ENCODE peak calls at places on chromosome 1, in four cellular contexts. One of them, this sample, is unnamed.

GRCh38 chr1:175504875-175505555 is 238.4 kb downstream of the TNR start:
- DNase-seq in stomach: no peak
- DNase-seq in fibroblast of pulmonary artery: no peak
- DNase-seq in neural progenitor cell: no peak
- DNase-seq in this sample: no peak

GRCh38 chr1:197336571-197336970 is 68.5 kb downstream of the CRB1 start:
- DNase-seq in fibroblast of pulmonary artery: no peak
- DNase-seq in stomach: no peak
- DNase-seq in neural progenitor cell: no peak
- DNase-seq in this sample: no peak

GRCh38 chr1:24027838-24028468 is 47.8 kb upstream of the SRSF10 start:
- DNase-seq in fibroblast of pulmonary artery: peak; percentile 84
- DNase-seq in stomach: no peak
- DNase-seq in neural progenitor cell: no peak
- DNase-seq in this sample: no peak

GRCh38 chr1:99956755-99957154 is 13.0 kb upstream of the SLC35A3 start:
- DNase-seq in fibroblast of pulmonary artery: peak; percentile 94
- DNase-seq in neural progenitor cell: no peak
- DNase-seq in stomach: no peak
- DNase-seq in this sample: no peak

GRCh38 chr1:198234511-198235251 is 77.9 kb downstream of the NEK7 start:
- DNase-seq in stomach: no peak
- DNase-seq in neural progenitor cell: peak; percentile 11
- DNase-seq in fibroblast of pulmonary artery: peak; percentile 52
- DNase-seq in this sample: no peak

GRCh38 chr1:153238536-153238935 is 21.0 kb upstream of the LORICRIN start:
- DNase-seq in neural progenitor cell: no peak
- DNase-seq in stomach: no peak
- DNase-seq in fibroblast of pulmonary artery: no peak
- DNase-seq in this sample: no peak

GRCh38 chr1:230073371-230074035 is 6.5 kb downstream of the GALNT2 start:
- DNase-seq in stomach: no peak
- DNase-seq in fibroblast of pulmonary artery: no peak
- DNase-seq in neural progenitor cell: no peak
- DNase-seq in this sample: peak; percentile 75

GRCh38 chr1:67717876-67718275 is 32.9 kb downstream of the GADD45A start:
- DNase-seq in fibroblast of pulmonary artery: no peak
- DNase-seq in stomach: no peak
- DNase-seq in neural progenitor cell: no peak
- DNase-seq in this sample: no peak

GRCh38 chr1:203765029-203765837 is at the start of gene LAX1:
- DNase-seq in neural progenitor cell: no peak
- DNase-seq in stomach: peak; percentile 43
- DNase-seq in fibroblast of pulmonary artery: no peak
- DNase-seq in this sample: no peak

GRCh38 chr1:62336638-62337534 is 17.7 kb upstream of the KANK4 start:
- DNase-seq in fibroblast of pulmonary artery: no peak
- DNase-seq in stomach: no peak
- DNase-seq in neural progenitor cell: peak; percentile 20
- DNase-seq in this sample: no peak

GRCh38 chr1:23478896-23479790 is 4.8 kb downstream of the ASAP3 start:
- DNase-seq in stomach: peak; percentile 86
- DNase-seq in neural progenitor cell: no peak
- DNase-seq in fibroblast of pulmonary artery: peak; percentile 90
- DNase-seq in this sample: no peak

GRCh38 chr1:59445040-59445439 is 148.1 kb downstream of the FGGY start:
- DNase-seq in neural progenitor cell: no peak
- DNase-seq in stomach: peak; percentile 49
- DNase-seq in fibroblast of pulmonary artery: peak; percentile 37
- DNase-seq in this sample: no peak

GRCh38 chr1:15994590-15995351 is 9.3 kb upstream of the SRARP start:
- DNase-seq in neural progenitor cell: peak; percentile 46
- DNase-seq in stomach: peak; percentile 63
- DNase-seq in fibroblast of pulmonary artery: peak; percentile 78
- DNase-seq in this sample: peak; percentile 89

GRCh38 chr1:151905070-151905442 is 4.3 kb downstream of the THEM4 start:
- DNase-seq in stomach: no peak
- DNase-seq in neural progenitor cell: no peak
- DNase-seq in fibroblast of pulmonary artery: peak; percentile 59
- DNase-seq in this sample: no peak

GRCh38 chr1:59926381-59927243 is at the start of gene CYP2J2:
- DNase-seq in fibroblast of pulmonary artery: peak; percentile 12
- DNase-seq in stomach: peak; percentile 70
- DNase-seq in neural progenitor cell: peak; percentile 65
- DNase-seq in this sample: no peak

GRCh38 chr1:28282426-28283407 is 23.4 kb downstream of the SESN2 start:
- DNase-seq in stomach: no peak
- DNase-seq in fibroblast of pulmonary artery: no peak
- DNase-seq in neural progenitor cell: no peak
- DNase-seq in this sample: no peak

GRCh38 chr1:1426496-1426960 is 5.5 kb upstream of the ANKRD65 start:
- DNase-seq in stomach: no peak
- DNase-seq in neural progenitor cell: peak; percentile 13
- DNase-seq in fibroblast of pulmonary artery: no peak
- DNase-seq in this sample: no peak

GRCh38 chr1:22953392-22954141 is 19.1 kb downstream of the LACTBL1 start:
- DNase-seq in stomach: no peak
- DNase-seq in neural progenitor cell: no peak
- DNase-seq in fibroblast of pulmonary artery: no peak
- DNase-seq in this sample: no peak

DNA sequence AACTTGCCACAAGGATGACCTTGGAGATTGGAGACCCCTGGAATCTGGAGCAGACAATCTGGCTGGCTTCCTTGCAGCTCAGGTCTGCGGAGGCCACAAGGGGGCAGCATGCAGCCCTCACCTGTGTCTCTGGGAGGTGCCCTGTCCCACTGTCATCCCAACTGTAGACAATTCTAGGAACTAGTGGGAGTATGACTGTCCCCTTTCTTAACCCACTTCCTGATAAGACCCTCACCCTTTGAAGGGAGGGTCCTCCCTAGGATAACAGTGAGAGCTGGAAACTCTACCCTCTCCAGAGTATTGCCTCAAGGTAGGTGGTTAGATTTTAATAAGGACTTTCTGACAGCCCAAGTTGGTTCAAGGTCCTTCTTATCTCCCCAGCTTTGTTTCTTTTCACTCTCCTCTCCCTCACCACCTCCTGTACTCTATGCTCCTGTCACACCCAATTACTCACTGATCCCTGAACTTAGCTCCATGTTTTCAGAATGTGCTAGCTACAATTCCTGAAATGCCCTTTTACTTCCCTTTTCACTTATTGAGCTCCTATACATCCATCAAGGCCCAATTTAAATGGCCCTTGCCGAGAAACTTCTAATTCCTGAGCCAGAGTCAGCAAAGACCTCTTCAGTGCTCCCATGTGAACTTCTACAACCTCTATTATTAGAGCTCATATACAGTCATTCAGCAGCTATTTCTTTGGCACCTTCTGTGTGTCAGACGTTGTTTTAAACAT is 9.2 kb upstream of the KCNQ4 start:
- DNase-seq in fibroblast of pulmonary artery: peak; percentile 40
- DNase-seq in stomach: peak; percentile 66
- DNase-seq in neural progenitor cell: peak; percentile 79
- DNase-seq in this sample: no peak
- TF ChIP-seq CTCF in fibroblast of pulmonary artery: peak; percentile 84
- TF ChIP-seq CTCF in stomach: peak; percentile 77
- TF ChIP-seq CTCF in neural progenitor cell: peak; percentile 90
- TF ChIP-seq CTCF in this sample: peak; percentile 79

DNA sequence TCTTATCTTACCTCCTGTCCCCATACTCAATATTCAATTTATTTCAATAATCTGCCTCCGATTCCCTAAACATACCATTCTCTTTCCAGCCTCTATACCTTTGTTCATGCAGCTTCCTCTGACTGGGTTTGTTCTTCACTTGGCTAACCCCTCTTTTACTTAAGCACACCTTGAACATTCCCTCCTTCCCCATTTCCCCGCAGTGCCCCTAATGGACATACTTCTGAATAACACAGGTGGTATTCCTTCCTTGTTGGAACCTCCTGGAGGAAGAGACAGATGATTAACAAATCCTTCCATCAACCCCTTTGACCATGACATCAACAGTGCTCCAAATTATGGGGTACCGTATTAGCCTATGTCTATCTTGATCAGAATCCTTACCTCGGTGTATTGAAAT is 190.0 kb upstream of the UBE2U start:
- DNase-seq in fibroblast of pulmonary artery: no peak
- DNase-seq in stomach: no peak
- DNase-seq in neural progenitor cell: no peak
- DNase-seq in this sample: no peak
- TF ChIP-seq CTCF in fibroblast of pulmonary artery: no peak
- TF ChIP-seq CTCF in stomach: no peak
- TF ChIP-seq CTCF in neural progenitor cell: no peak
- TF ChIP-seq CTCF in this sample: no peak

DNA sequence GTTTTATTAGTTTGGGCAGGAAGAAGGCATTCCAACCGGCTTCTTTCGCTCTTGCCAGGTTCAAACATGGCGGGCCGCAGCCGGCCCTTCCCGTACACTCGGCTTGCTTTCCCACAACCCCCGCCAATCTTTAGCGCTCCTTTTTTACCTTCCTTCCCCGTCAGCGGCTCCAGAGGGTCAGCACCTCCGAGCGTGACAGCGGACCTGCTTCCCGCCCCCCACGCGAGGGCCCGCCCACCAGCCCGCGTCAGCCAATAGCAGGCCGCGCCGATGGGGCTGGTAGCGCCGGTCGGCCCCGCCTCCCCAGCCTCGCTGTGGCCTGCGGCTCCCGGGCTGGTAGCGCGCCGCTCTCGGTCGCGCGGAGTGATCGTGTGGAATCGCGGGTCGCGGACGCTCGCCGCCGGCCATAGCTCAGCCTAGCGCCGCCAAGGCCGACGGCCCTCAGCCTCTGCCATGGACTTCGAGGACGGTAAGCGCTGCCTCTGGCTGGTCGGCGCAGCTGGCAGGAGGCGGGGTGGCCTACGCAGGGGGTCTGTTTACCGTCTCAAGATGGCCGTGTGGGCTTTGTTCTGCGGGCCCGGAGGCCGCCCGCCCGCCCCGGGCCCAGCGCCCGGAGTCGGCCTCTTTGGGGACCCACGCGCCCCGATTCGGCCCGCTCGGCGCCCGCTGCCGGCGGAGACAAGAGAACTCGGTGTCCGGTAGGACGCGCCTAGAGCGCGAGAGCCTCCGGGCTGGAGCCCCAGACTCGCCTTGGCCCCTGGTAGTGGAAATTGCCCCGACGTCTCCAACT is at the start of gene ZNF326:
- DNase-seq in fibroblast of pulmonary artery: peak; percentile 98
- DNase-seq in neural progenitor cell: peak; percentile 98
- DNase-seq in stomach: peak; percentile 98
- DNase-seq in this sample: peak; percentile 99
- TF ChIP-seq CTCF in fibroblast of pulmonary artery: no peak
- TF ChIP-seq CTCF in neural progenitor cell: no peak
- TF ChIP-seq CTCF in stomach: no peak
- TF ChIP-seq CTCF in this sample: no peak

DNA sequence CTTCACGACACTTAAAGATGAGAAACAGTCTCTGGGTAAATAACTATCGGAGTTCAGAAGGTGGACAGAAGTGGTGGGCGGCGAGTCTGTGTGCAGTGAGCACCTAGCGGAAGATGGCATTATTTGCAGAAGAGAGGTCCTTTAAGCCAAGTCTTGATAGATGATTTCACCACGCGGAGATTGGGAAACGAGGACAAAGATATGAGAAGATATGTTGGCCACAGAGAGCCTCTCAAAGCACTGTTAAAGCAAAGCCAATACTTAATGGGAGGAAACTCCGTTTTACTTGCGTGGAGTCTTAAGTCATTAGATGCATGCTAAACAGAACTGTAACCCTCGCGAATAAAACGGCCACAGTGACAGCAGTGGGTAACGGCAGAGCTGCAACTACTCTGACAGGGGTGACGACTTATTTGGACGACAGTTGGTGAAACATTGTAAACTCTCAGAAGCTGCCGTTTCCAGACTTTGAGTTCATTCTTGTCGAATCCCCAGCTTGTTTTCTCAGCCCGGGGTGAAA is 576 bp upstream of the CEP350 start:
- DNase-seq in fibroblast of pulmonary artery: peak; percentile 65
- DNase-seq in stomach: no peak
- DNase-seq in neural progenitor cell: peak; percentile 39
- DNase-seq in this sample: no peak
- TF ChIP-seq CTCF in fibroblast of pulmonary artery: peak; percentile 23
- TF ChIP-seq CTCF in stomach: peak; percentile 15
- TF ChIP-seq CTCF in neural progenitor cell: peak; percentile 26
- TF ChIP-seq CTCF in this sample: peak; percentile 38

GRCh38 chr1:117605811-117606607 is at the start of gene TENT5C:
- DNase-seq in fibroblast of pulmonary artery: peak; percentile 96
- DNase-seq in neural progenitor cell: peak; percentile 99
- DNase-seq in stomach: peak; percentile 99
- DNase-seq in this sample: peak; percentile 98
- TF ChIP-seq CTCF in fibroblast of pulmonary artery: no peak
- TF ChIP-seq CTCF in neural progenitor cell: no peak
- TF ChIP-seq CTCF in stomach: no peak
- TF ChIP-seq CTCF in this sample: no peak

GRCh38 chr1:58035523-58035922 is 511.0 kb downstream of the OMA1 start:
- DNase-seq in fibroblast of pulmonary artery: no peak
- DNase-seq in stomach: no peak
- DNase-seq in neural progenitor cell: peak; percentile 64
- DNase-seq in this sample: no peak
- TF ChIP-seq CTCF in fibroblast of pulmonary artery: no peak
- TF ChIP-seq CTCF in stomach: no peak
- TF ChIP-seq CTCF in neural progenitor cell: peak; percentile 56
- TF ChIP-seq CTCF in this sample: peak; percentile 10